ENCODE peak calls at places on chromosomes 11 and 22, in four cellular contexts. U is cerebellar cortex, C is NCI-H460, D is mucosa of descending colon. T is an unnamed sample.
A peak's percentile ranks its signal among the peaks of the same experiment; 100 is the strongest.

GRCh38 chr11:57205046-57205671 is 23.4 kb downstream of the LRRC55 start:
- DNase-seq in D (no peak), C (no peak), U (peak; percentile 3), T (peak; percentile 87)

GRCh38 chr11:14974021-14974698 is 2.0 kb upstream of the CALCA start:
- DNase-seq in U (peak; percentile 3), C (no peak), D (no peak), T (peak; percentile 14)

GRCh38 chr11:119423459-119424254 is 685 bp upstream of the THY1 start:
- DNase-seq in U (peak; percentile 24), C (no peak), D (no peak), T (no peak)

GRCh38 chr11:118841469-118842222 is 42.0 kb upstream of the CXCR5 start:
- DNase-seq in C (no peak), D (peak; percentile 17), U (no peak), T (no peak)

GRCh38 chr22:22959147-22959827 is 71.7 kb downstream of the IGLL5 start:
- DNase-seq in C (peak; percentile 51), U (peak; percentile 88), D (peak; percentile 95), T (peak; percentile 72)

GRCh38 chr11:108863528-108863927 is 198.7 kb downstream of the DDX10 start:
- DNase-seq in U (no peak), C (no peak), D (no peak), T (no peak)

GRCh38 chr11:14981507-14981906 is 9.4 kb upstream of the CALCA start:
- DNase-seq in C (no peak), D (no peak), U (no peak), T (no peak)

GRCh38 chr11:10322830-10323792 is 18.2 kb downstream of the ADM start:
- DNase-seq in U (peak; percentile 81), C (peak; percentile 71), D (peak; percentile 71), T (peak; percentile 67)

GRCh38 chr11:102661040-102661439 is 35.9 kb upstream of the MMP20 start:
- DNase-seq in D (no peak), C (no peak), U (no peak), T (no peak)

GRCh38 chr11:69922015-69922595 is 102.9 kb upstream of the FGF3 start:
- DNase-seq in U (no peak), C (no peak), D (no peak), T (no peak)

GRCh38 chr11:121451178-121451981 is 734 bp upstream of the SORL1 start:
- DNase-seq in D (peak; percentile 89), C (no peak), U (no peak), T (no peak)

GRCh38 chr11:73856001-73856663 is 20.5 kb downstream of the COA4 start:
- DNase-seq in C (no peak), U (no peak), D (no peak), T (no peak)

GRCh38 chr11:115488945-115489344 is 15.3 kb downstream of the CADM1 start:
- DNase-seq in U (no peak), D (no peak), C (no peak), T (no peak)

GRCh38 chr22:27810566-27810965 is 9.0 kb upstream of the MN1 start:
- DNase-seq in U (no peak), D (peak; percentile 26), C (no peak), T (peak; percentile 82)

GRCh38 chr22:28750471-28750881 is 8.6 kb downstream of the HSCB start:
- DNase-seq in C (peak; percentile 87), D (no peak), U (no peak), T (peak; percentile 36)

GRCh38 chr11:76459299-76459698 is 14.5 kb downstream of the EMSY start:
- DNase-seq in D (no peak), U (no peak), C (no peak), T (no peak)

GRCh38 chr11:95788921-95789505 is 569 bp downstream of the FAM76B start:
- DNase-seq in U (peak; percentile 47), C (no peak), D (peak; percentile 31), T (peak; percentile 56)

GRCh38 chr11:134536677-134537076 is 124.6 kb upstream of the B3GAT1 start:
- DNase-seq in C (no peak), U (no peak), D (no peak), T (no peak)

GRCh38 chr11:9884601-9885000 is 220.7 kb downstream of the SWAP70 start:
- DNase-seq in U (no peak), D (no peak), C (no peak), T (peak; percentile 11)

GRCh38 chr22:30079952-30080533 is at the start of gene HORMAD2:
- DNase-seq in U (no peak), D (no peak), C (no peak), T (peak; percentile 13)

GRCh38 chr11:235180-235997 is 753 bp downstream of the SIRT3 start:
- DNase-seq in D (no peak), C (no peak), U (no peak), T (no peak)

GRCh38 chr11:3077174-3077839 is 20.1 kb upstream of the CARS1 start:
- DNase-seq in U (no peak), D (no peak), C (no peak), T (no peak)

GRCh38 chr22:41078975-41079374 is 13.4 kb upstream of the EP300 start:
- DNase-seq in D (no peak), U (no peak), C (no peak), T (no peak)

T was measured in GM03348.